ENCODE peak calls at places on chromosomes 1 and 21, in six cellular contexts. One of them, this sample, is unnamed.

GRCh38 chr1:177289532-177289931 is 118.8 kb downstream of the BRINP2 start:
- DNase-seq in transverse colon: no peak
- DNase-seq in brain microvascular endothelial cell: no peak
- DNase-seq in tibial artery: no peak
- DNase-seq in stomach: no peak
- DNase-seq in left ventricle myocardium inferior: no peak
- DNase-seq in this sample: no peak

GRCh38 chr1:37051386-37051785 is 17.1 kb upstream of the GRIK3 start:
- DNase-seq in left ventricle myocardium inferior: no peak
- DNase-seq in stomach: no peak
- DNase-seq in tibial artery: no peak
- DNase-seq in transverse colon: no peak
- DNase-seq in brain microvascular endothelial cell: no peak
- DNase-seq in this sample: no peak

GRCh38 chr21:33289199-33289819 is 23.1 kb downstream of the IL10RB start:
- DNase-seq in brain microvascular endothelial cell: peak
- DNase-seq in tibial artery: no peak
- DNase-seq in stomach: no peak
- DNase-seq in transverse colon: no peak
- DNase-seq in left ventricle myocardium inferior: no peak
- DNase-seq in this sample: peak

GRCh38 chr1:179164494-179164893 is 65.0 kb downstream of the ABL2 start:
- DNase-seq in left ventricle myocardium inferior: no peak
- DNase-seq in stomach: no peak
- DNase-seq in tibial artery: no peak
- DNase-seq in transverse colon: no peak
- DNase-seq in brain microvascular endothelial cell: peak
- DNase-seq in this sample: no peak

GRCh38 chr1:10975567-10976326 is 36.7 kb upstream of the TARDBP start:
- DNase-seq in transverse colon: peak
- DNase-seq in stomach: peak
- DNase-seq in left ventricle myocardium inferior: no peak
- DNase-seq in tibial artery: no peak
- DNase-seq in brain microvascular endothelial cell: peak
- DNase-seq in this sample: peak

GRCh38 chr1:29120955-29121485 is 2.7 kb downstream of the TMEM200B start:
- DNase-seq in transverse colon: peak
- DNase-seq in left ventricle myocardium inferior: peak
- DNase-seq in stomach: peak
- DNase-seq in tibial artery: peak
- DNase-seq in brain microvascular endothelial cell: no peak
- DNase-seq in this sample: no peak

GRCh38 chr1:22847709-22848108 is 125.0 kb downstream of the LACTBL1 start:
- DNase-seq in stomach: no peak
- DNase-seq in left ventricle myocardium inferior: no peak
- DNase-seq in tibial artery: no peak
- DNase-seq in transverse colon: no peak
- DNase-seq in brain microvascular endothelial cell: no peak
- DNase-seq in this sample: no peak

GRCh38 chr1:64962447-64962846 is 3.9 kb downstream of the JAK1 start:
- DNase-seq in transverse colon: peak
- DNase-seq in brain microvascular endothelial cell: no peak
- DNase-seq in stomach: no peak
- DNase-seq in tibial artery: no peak
- DNase-seq in left ventricle myocardium inferior: no peak
- DNase-seq in this sample: no peak

GRCh38 chr21:37047079-37047478 is 25.8 kb downstream of the PIGP start:
- DNase-seq in tibial artery: no peak
- DNase-seq in transverse colon: peak
- DNase-seq in stomach: peak
- DNase-seq in brain microvascular endothelial cell: no peak
- DNase-seq in left ventricle myocardium inferior: no peak
- DNase-seq in this sample: no peak

GRCh38 chr1:78831731-78832360 is 174.7 kb downstream of the ADGRL4 start:
- DNase-seq in tibial artery: no peak
- DNase-seq in stomach: no peak
- DNase-seq in left ventricle myocardium inferior: no peak
- DNase-seq in transverse colon: no peak
- DNase-seq in brain microvascular endothelial cell: peak
- DNase-seq in this sample: peak

GRCh38 chr1:77039739-77040138 is 172.5 kb downstream of the ST6GALNAC5 start:
- DNase-seq in transverse colon: no peak
- DNase-seq in tibial artery: no peak
- DNase-seq in left ventricle myocardium inferior: no peak
- DNase-seq in brain microvascular endothelial cell: peak
- DNase-seq in stomach: no peak
- DNase-seq in this sample: peak

GRCh38 chr1:235867903-235868469 is 1.3 kb upstream of the LYST start:
- DNase-seq in brain microvascular endothelial cell: no peak
- DNase-seq in stomach: no peak
- DNase-seq in transverse colon: no peak
- DNase-seq in tibial artery: no peak
- DNase-seq in left ventricle myocardium inferior: no peak
- DNase-seq in this sample: no peak

GRCh38 chr1:43545686-43546387 is 15.2 kb downstream of the PTPRF start:
- DNase-seq in left ventricle myocardium inferior: no peak
- DNase-seq in transverse colon: peak
- DNase-seq in stomach: peak
- DNase-seq in brain microvascular endothelial cell: peak
- DNase-seq in tibial artery: peak
- DNase-seq in this sample: no peak

GRCh38 chr21:16370176-16370575 is 640.4 kb downstream of the USP25 start:
- DNase-seq in left ventricle myocardium inferior: no peak
- DNase-seq in brain microvascular endothelial cell: no peak
- DNase-seq in tibial artery: no peak
- DNase-seq in transverse colon: no peak
- DNase-seq in stomach: no peak
- DNase-seq in this sample: no peak

GRCh38 chr1:29753771-29754607 is 517.7 kb downstream of the PTPRU start:
- DNase-seq in tibial artery: no peak
- DNase-seq in brain microvascular endothelial cell: no peak
- DNase-seq in stomach: no peak
- DNase-seq in left ventricle myocardium inferior: no peak
- DNase-seq in transverse colon: no peak
- DNase-seq in this sample: no peak

GRCh38 chr1:172089768-172090510 is 248.6 kb downstream of the DNM3 start:
- DNase-seq in tibial artery: peak
- DNase-seq in left ventricle myocardium inferior: peak
- DNase-seq in transverse colon: peak
- DNase-seq in stomach: peak
- DNase-seq in brain microvascular endothelial cell: peak
- DNase-seq in this sample: peak

GRCh38 chr1:187267745-187268277 is 439.1 kb downstream of the PLA2G4A start:
- DNase-seq in transverse colon: no peak
- DNase-seq in left ventricle myocardium inferior: no peak
- DNase-seq in brain microvascular endothelial cell: no peak
- DNase-seq in tibial artery: no peak
- DNase-seq in stomach: no peak
- DNase-seq in this sample: no peak

GRCh38 chr1:187261637-187262036 is 432.9 kb downstream of the PLA2G4A start:
- DNase-seq in brain microvascular endothelial cell: no peak
- DNase-seq in left ventricle myocardium inferior: no peak
- DNase-seq in tibial artery: no peak
- DNase-seq in transverse colon: no peak
- DNase-seq in stomach: no peak
- DNase-seq in this sample: no peak

GRCh38 chr1:187262731-187263130 is 434.0 kb downstream of the PLA2G4A start:
- DNase-seq in brain microvascular endothelial cell: no peak
- DNase-seq in stomach: no peak
- DNase-seq in tibial artery: no peak
- DNase-seq in left ventricle myocardium inferior: no peak
- DNase-seq in transverse colon: no peak
- DNase-seq in this sample: no peak

GRCh38 chr1:187266051-187266450 is 437.3 kb downstream of the PLA2G4A start:
- DNase-seq in tibial artery: no peak
- DNase-seq in brain microvascular endothelial cell: no peak
- DNase-seq in left ventricle myocardium inferior: no peak
- DNase-seq in stomach: no peak
- DNase-seq in transverse colon: no peak
- DNase-seq in this sample: no peak

GRCh38 chr1:187264995-187265602 is 436.4 kb downstream of the PLA2G4A start:
- DNase-seq in transverse colon: no peak
- DNase-seq in tibial artery: no peak
- DNase-seq in stomach: no peak
- DNase-seq in left ventricle myocardium inferior: no peak
- DNase-seq in brain microvascular endothelial cell: peak
- DNase-seq in this sample: peak
- TF ChIP-seq CTCF in transverse colon: no peak
- TF ChIP-seq CTCF in tibial artery: no peak
- TF ChIP-seq CTCF in stomach: no peak
- TF ChIP-seq CTCF in left ventricle myocardium inferior: no peak
- TF ChIP-seq CTCF in brain microvascular endothelial cell: peak
- TF ChIP-seq CTCF in this sample: peak

GRCh38 chr1:3190256-3191041 is 121.4 kb downstream of the PRDM16 start:
- DNase-seq in tibial artery: no peak
- DNase-seq in left ventricle myocardium inferior: no peak
- DNase-seq in transverse colon: no peak
- DNase-seq in brain microvascular endothelial cell: no peak
- DNase-seq in stomach: no peak
- DNase-seq in this sample: no peak
- H3K4me3 ChIP-seq in tibial artery: no peak
- H3K4me3 ChIP-seq in left ventricle myocardium inferior: no peak
- H3K4me3 ChIP-seq in transverse colon: no peak
- H3K4me3 ChIP-seq in brain microvascular endothelial cell: no peak
- H3K4me3 ChIP-seq in stomach: no peak
- H3K4me3 ChIP-seq in this sample: no peak

GRCh38 chr1:93437976-93438605 is 9.8 kb upstream of the FNBP1L start:
- DNase-seq in left ventricle myocardium inferior: no peak
- DNase-seq in stomach: no peak
- DNase-seq in brain microvascular endothelial cell: no peak
- DNase-seq in tibial artery: no peak
- DNase-seq in transverse colon: no peak
- DNase-seq in this sample: peak

GRCh38 chr1:93442276-93442675 is 5.6 kb upstream of the FNBP1L start:
- DNase-seq in stomach: peak
- DNase-seq in left ventricle myocardium inferior: no peak
- DNase-seq in brain microvascular endothelial cell: no peak
- DNase-seq in transverse colon: peak
- DNase-seq in tibial artery: no peak
- DNase-seq in this sample: no peak

GRCh38 chr1:93441589-93441988 is 6.3 kb upstream of the FNBP1L start:
- DNase-seq in brain microvascular endothelial cell: no peak
- DNase-seq in left ventricle myocardium inferior: no peak
- DNase-seq in transverse colon: no peak
- DNase-seq in tibial artery: no peak
- DNase-seq in stomach: no peak
- DNase-seq in this sample: no peak

GRCh38 chr1:93438716-93439115 is 9.2 kb upstream of the FNBP1L start:
- DNase-seq in tibial artery: no peak
- DNase-seq in stomach: no peak
- DNase-seq in brain microvascular endothelial cell: no peak
- DNase-seq in transverse colon: no peak
- DNase-seq in left ventricle myocardium inferior: no peak
- DNase-seq in this sample: no peak

GRCh38 chr1:93440272-93440671 is 7.6 kb upstream of the FNBP1L start:
- DNase-seq in stomach: no peak
- DNase-seq in transverse colon: no peak
- DNase-seq in brain microvascular endothelial cell: no peak
- DNase-seq in tibial artery: no peak
- DNase-seq in left ventricle myocardium inferior: no peak
- DNase-seq in this sample: no peak
- TF ChIP-seq CTCF in stomach: no peak
- TF ChIP-seq CTCF in transverse colon: no peak
- TF ChIP-seq CTCF in brain microvascular endothelial cell: no peak
- TF ChIP-seq CTCF in tibial artery: no peak
- TF ChIP-seq CTCF in left ventricle myocardium inferior: no peak
- TF ChIP-seq CTCF in this sample: no peak

GRCh38 chr1:67431156-67431765 is 1.1 kb upstream of the SERBP1 start:
- DNase-seq in left ventricle myocardium inferior: no peak
- DNase-seq in tibial artery: no peak
- DNase-seq in stomach: no peak
- DNase-seq in transverse colon: no peak
- DNase-seq in brain microvascular endothelial cell: no peak
- DNase-seq in this sample: no peak

GRCh38 chr1:67433830-67434229 is 3.6 kb upstream of the SERBP1 start:
- DNase-seq in left ventricle myocardium inferior: no peak
- DNase-seq in brain microvascular endothelial cell: no peak
- DNase-seq in tibial artery: no peak
- DNase-seq in transverse colon: no peak
- DNase-seq in stomach: no peak
- DNase-seq in this sample: no peak

GRCh38 chr1:67432745-67433144 is 2.5 kb upstream of the SERBP1 start:
- DNase-seq in stomach: no peak
- DNase-seq in brain microvascular endothelial cell: no peak
- DNase-seq in transverse colon: no peak
- DNase-seq in left ventricle myocardium inferior: no peak
- DNase-seq in tibial artery: no peak
- DNase-seq in this sample: no peak

GRCh38 chr1:67430358-67431155 is at the start of gene SERBP1:
- DNase-seq in brain microvascular endothelial cell: peak
- DNase-seq in transverse colon: peak
- DNase-seq in left ventricle myocardium inferior: peak
- DNase-seq in stomach: peak
- DNase-seq in tibial artery: peak
- DNase-seq in this sample: peak

GRCh38 chr1:67431869-67432578 is 1.8 kb upstream of the SERBP1 start:
- DNase-seq in brain microvascular endothelial cell: no peak
- DNase-seq in left ventricle myocardium inferior: no peak
- DNase-seq in transverse colon: no peak
- DNase-seq in tibial artery: no peak
- DNase-seq in stomach: no peak
- DNase-seq in this sample: no peak
- H3K4me3 ChIP-seq in brain microvascular endothelial cell: no peak
- H3K4me3 ChIP-seq in left ventricle myocardium inferior: peak
- H3K4me3 ChIP-seq in transverse colon: no peak
- H3K4me3 ChIP-seq in tibial artery: peak
- H3K4me3 ChIP-seq in stomach: peak
- H3K4me3 ChIP-seq in this sample: no peak

GRCh38 chr21:45162115-45162514 is 87.7 kb downstream of the ADARB1 start:
- DNase-seq in brain microvascular endothelial cell: no peak
- DNase-seq in transverse colon: no peak
- DNase-seq in tibial artery: no peak
- DNase-seq in left ventricle myocardium inferior: no peak
- DNase-seq in stomach: no peak
- DNase-seq in this sample: no peak
- TF ChIP-seq CTCF in brain microvascular endothelial cell: no peak
- TF ChIP-seq CTCF in transverse colon: no peak
- TF ChIP-seq CTCF in tibial artery: no peak
- TF ChIP-seq CTCF in left ventricle myocardium inferior: no peak
- TF ChIP-seq CTCF in stomach: no peak
- TF ChIP-seq CTCF in this sample: no peak

GRCh38 chr1:150516050-150516591 is 569 bp downstream of the FALEC start:
- DNase-seq in left ventricle myocardium inferior: no peak
- DNase-seq in transverse colon: no peak
- DNase-seq in stomach: no peak
- DNase-seq in tibial artery: no peak
- DNase-seq in brain microvascular endothelial cell: no peak
- DNase-seq in this sample: no peak

GRCh38 chr1:150514913-150515327 is 632 bp upstream of the FALEC start:
- DNase-seq in left ventricle myocardium inferior: no peak
- DNase-seq in tibial artery: no peak
- DNase-seq in transverse colon: no peak
- DNase-seq in brain microvascular endothelial cell: no peak
- DNase-seq in stomach: no peak
- DNase-seq in this sample: no peak

GRCh38 chr1:150515328-150516049 is at the start of gene FALEC:
- DNase-seq in stomach: peak
- DNase-seq in tibial artery: peak
- DNase-seq in left ventricle myocardium inferior: peak
- DNase-seq in brain microvascular endothelial cell: peak
- DNase-seq in transverse colon: peak
- DNase-seq in this sample: peak

GRCh38 chr1:150514260-150514659 is 1.3 kb upstream of the FALEC start:
- DNase-seq in stomach: no peak
- DNase-seq in tibial artery: no peak
- DNase-seq in brain microvascular endothelial cell: no peak
- DNase-seq in transverse colon: no peak
- DNase-seq in left ventricle myocardium inferior: no peak
- DNase-seq in this sample: no peak

GRCh38 chr1:150516616-150517015 is 1.1 kb downstream of the FALEC start:
- DNase-seq in brain microvascular endothelial cell: no peak
- DNase-seq in transverse colon: no peak
- DNase-seq in left ventricle myocardium inferior: no peak
- DNase-seq in tibial artery: no peak
- DNase-seq in stomach: no peak
- DNase-seq in this sample: no peak
- H3K4me3 ChIP-seq in brain microvascular endothelial cell: peak
- H3K4me3 ChIP-seq in transverse colon: no peak
- H3K4me3 ChIP-seq in left ventricle myocardium inferior: peak
- H3K4me3 ChIP-seq in tibial artery: peak
- H3K4me3 ChIP-seq in stomach: peak
- H3K4me3 ChIP-seq in this sample: peak

This sample was measured in astrocyte of the cerebellum.